ENCODE peak calls at places on chromosomes 5 and 9, in six cellular contexts. F, N, J, P, O and I are unnamed samples.

GRCh38 chr5:135739383-135739961 is 95.0 kb upstream of the SLC25A48 start:
- DNase-seq in F (no peak), N (peak; percentile 65), J (no peak), P (no peak), O (no peak), I (no peak)

GRCh38 chr9:130138791-130139190 is 33.4 kb upstream of the NCS1 start:
- DNase-seq in F (no peak), N (no peak), J (no peak), P (peak; percentile 74), O (peak; percentile 97), I (no peak)

GRCh38 chr5:176754376-176754942 is 55.9 kb upstream of the UNC5A start:
- DNase-seq in F (no peak), N (no peak), J (no peak), P (no peak), O (no peak), I (no peak)

GRCh38 chr9:104961238-104961637 is 33.3 kb upstream of the ABCA1 start:
- DNase-seq in F (peak; percentile 36), N (no peak), J (no peak), P (peak; percentile 49), O (no peak), I (peak; percentile 96)

GRCh38 chr5:7214906-7215416 is 181.0 kb upstream of the ADCY2 start:
- DNase-seq in F (no peak), N (no peak), J (no peak), P (no peak), O (no peak), I (no peak)

GRCh38 chr5:139062910-139063663 is 135.1 kb downstream of the SIL1 start:
- DNase-seq in F (no peak), N (no peak), J (no peak), P (no peak), O (no peak), I (no peak)

GRCh38 chr5:137995077-137995746 is 37.7 kb downstream of the FAM13B start:
- DNase-seq in F (no peak), N (no peak), J (no peak), P (peak; percentile 74), O (no peak), I (no peak)

GRCh38 chr9:130860458-130861316 is 25.6 kb downstream of the ABL1 start:
- DNase-seq in F (peak; percentile 89), N (peak; percentile 91), J (peak; percentile 65), P (peak; percentile 70), O (peak; percentile 97), I (peak; percentile 58)

GRCh38 chr5:71924980-71925379 is 182.3 kb upstream of the MAP1B start:
- DNase-seq in F (no peak), N (no peak), J (no peak), P (peak; percentile 74), O (no peak), I (no peak)

GRCh38 chr5:91146221-91146620 is 236.9 kb downstream of the ARRDC3 start:
- DNase-seq in F (peak; percentile 40), N (no peak), J (no peak), P (no peak), O (no peak), I (no peak)

GRCh38 chr5:61827445-61827975 is 478.5 kb upstream of the KIF2A start:
- DNase-seq in F (no peak), N (no peak), J (no peak), P (no peak), O (no peak), I (no peak)

GRCh38 chr5:38710616-38711015 is 135.2 kb upstream of the OSMR start:
- DNase-seq in F (no peak), N (no peak), J (no peak), P (no peak), O (no peak), I (no peak)

GRCh38 chr5:165134146-165134545 is 1628.7 kb downstream of the MAT2B start:
- DNase-seq in F (no peak), N (no peak), J (no peak), P (no peak), O (no peak), I (no peak)

GRCh38 chr5:88824892-88825781 is 57.8 kb downstream of the MEF2C start:
- DNase-seq in F (no peak), N (no peak), J (no peak), P (peak; percentile 92), O (no peak), I (no peak)

GRCh38 chr9:125820100-125820804 is 73.1 kb downstream of the PBX3 start:
- DNase-seq in F (no peak), N (no peak), J (no peak), P (no peak), O (no peak), I (peak; percentile 10)
- TF ChIP-seq POLR2AphosphoS5 in F (no peak), N (no peak), J (no peak), P (no peak), O (no peak), I (no peak)

DNA sequence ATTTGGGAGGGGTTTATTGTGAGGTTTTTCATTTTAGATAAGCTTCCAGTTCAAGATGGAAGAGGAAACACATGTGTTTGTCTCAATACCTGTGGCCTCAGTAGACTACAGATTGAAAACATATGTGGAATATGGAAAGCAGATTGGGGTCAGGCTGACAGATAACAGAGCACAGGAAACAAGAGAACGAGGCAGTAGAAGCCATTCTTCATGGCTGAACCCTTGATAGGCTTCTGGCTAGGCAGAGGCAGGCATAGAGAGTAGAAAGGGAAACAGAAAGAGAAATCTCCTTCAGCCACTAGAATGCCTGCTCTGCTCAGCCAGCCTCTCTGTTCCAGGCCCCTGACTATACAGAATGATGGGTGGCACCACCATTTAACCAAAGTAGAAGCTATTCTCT is 152.5 kb downstream of the MUSK start:
- DNase-seq in F (no peak), N (no peak), J (no peak), P (no peak), O (no peak), I (no peak)
- H3K27me3 ChIP-seq in F (no peaks in the 10 kb centered on the region), N (no peaks in the 10 kb centered on the region), J (no peaks in the 10 kb centered on the region), P (no peaks in the 10 kb centered on the region), O (no peaks in the 10 kb centered on the region), I (no peaks in the 10 kb centered on the region)

DNA sequence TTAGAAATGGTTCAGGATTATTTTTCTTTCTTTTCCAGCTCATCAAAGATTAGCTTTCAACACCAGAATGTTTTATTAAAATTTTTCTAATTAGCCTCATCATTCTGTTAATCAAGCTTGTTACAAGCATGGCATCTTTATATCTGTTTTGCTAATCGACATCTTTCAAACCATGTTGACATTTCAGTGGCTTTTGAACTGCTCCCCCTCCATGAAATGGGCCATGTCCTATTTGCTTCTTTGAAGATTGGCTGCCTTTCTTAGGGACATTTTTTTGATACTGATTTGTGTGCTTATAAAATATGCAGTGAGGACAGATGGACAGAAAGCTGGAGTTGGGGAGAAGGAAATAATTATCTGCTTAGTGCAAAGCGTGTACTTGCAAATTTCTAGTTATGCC is 27.4 kb downstream of the BTF3 start:
- DNase-seq in F (no peak), N (no peak), J (no peak), P (no peak), O (no peak), I (no peak)
- H3K27ac ChIP-seq in F (no peak overlapping the region), N (no peak overlapping the region), J (peak overlapping the region; percentile 74), P (no peak overlapping the region), O (no peak overlapping the region), I (no peak overlapping the region)

GRCh38 chr9:35657327-35658143 is at the start of gene RMRP:
- DNase-seq in F (peak; percentile 97), N (peak; percentile 99), J (peak; percentile 97), P (peak; percentile 99), O (peak; percentile 100), I (peak; percentile 99)
- TF ChIP-seq POLR2AphosphoS5 in F (peak; percentile 93), N (peak; percentile 97), J (peak; percentile 96), P (peak; percentile 63), O (peak; percentile 91), I (no peak)

GRCh38 chr5:518721-519120 is 5.5 kb downstream of the SLC9A3 start:
- DNase-seq in F (no peak), N (no peak), J (no peak), P (no peak), O (no peak), I (no peak)
- H3K27me3 ChIP-seq in F (no peaks in the 10 kb centered on the region), N (peaks cover 77% of the 10 kb centered on the region), J (peaks cover 97% of the 10 kb centered on the region), P (peaks cover 17% of the 10 kb centered on the region), O (peaks cover 2% of the 10 kb centered on the region), I (peaks cover 25% of the 10 kb centered on the region)

GRCh38 chr5:1783214-1783551 is 16.5 kb downstream of the MRPL36 start:
- DNase-seq in F (no peak), N (peak; percentile 29), J (no peak), P (no peak), O (peak; percentile 40), I (no peak)
- H3K27ac ChIP-seq in F (no peak overlapping the region), N (no peak overlapping the region), J (no peak overlapping the region), P (no peak overlapping the region), O (no peak overlapping the region), I (no peak overlapping the region)

DNA sequence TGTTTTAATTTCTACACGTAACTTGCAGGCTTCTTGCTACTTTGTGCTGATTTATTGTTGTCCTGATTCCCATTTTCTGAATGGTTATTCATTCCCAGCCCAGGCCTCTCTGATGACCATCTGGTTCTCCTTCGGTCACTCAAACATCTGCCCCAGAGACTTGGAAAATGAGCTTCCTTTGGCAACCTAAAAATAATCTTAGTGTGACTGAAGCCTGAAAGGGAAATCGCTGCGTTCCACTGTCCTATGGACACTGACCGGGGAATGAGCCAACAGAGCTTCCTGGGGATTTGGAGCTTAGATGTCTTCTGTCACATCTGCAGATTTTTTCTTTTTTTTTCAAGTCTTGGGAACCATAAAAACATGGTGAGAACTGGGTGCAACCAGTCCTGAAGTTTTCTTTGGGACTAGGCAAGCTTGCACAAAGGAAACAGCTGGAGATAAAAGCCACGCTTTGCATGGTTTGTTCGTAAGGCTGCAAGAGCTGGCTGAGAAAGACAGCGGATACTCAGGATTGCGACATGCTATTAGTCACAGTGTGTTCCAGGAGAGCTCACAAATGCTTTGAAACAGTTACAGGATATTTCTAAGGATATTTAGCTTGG is 146.3 kb downstream of the GOLPH3 start:
- DNase-seq in F (peak; percentile 78), N (no peak), J (no peak), P (peak; percentile 35), O (peak; percentile 88), I (peak; percentile 68)
- TF ChIP-seq POLR2AphosphoS5 in F (peak; percentile 75), N (peak; percentile 87), J (peak; percentile 66), P (no peak), O (peak; percentile 71), I (no peak)

GRCh38 chr9:17906841-17907779 is 328.2 kb downstream of the SH3GL2 start:
- DNase-seq in F (no peak), N (no peak), J (peak; percentile 39), P (no peak), O (no peak), I (peak; percentile 68)
- H3K27me3 ChIP-seq in F (no peaks in the 10 kb centered on the region), N (peaks cover 52% of the 10 kb centered on the region), J (peaks cover 42% of the 10 kb centered on the region), P (peaks cover 34% of the 10 kb centered on the region), O (no peaks in the 10 kb centered on the region), I (peaks cover 63% of the 10 kb centered on the region)

DNA sequence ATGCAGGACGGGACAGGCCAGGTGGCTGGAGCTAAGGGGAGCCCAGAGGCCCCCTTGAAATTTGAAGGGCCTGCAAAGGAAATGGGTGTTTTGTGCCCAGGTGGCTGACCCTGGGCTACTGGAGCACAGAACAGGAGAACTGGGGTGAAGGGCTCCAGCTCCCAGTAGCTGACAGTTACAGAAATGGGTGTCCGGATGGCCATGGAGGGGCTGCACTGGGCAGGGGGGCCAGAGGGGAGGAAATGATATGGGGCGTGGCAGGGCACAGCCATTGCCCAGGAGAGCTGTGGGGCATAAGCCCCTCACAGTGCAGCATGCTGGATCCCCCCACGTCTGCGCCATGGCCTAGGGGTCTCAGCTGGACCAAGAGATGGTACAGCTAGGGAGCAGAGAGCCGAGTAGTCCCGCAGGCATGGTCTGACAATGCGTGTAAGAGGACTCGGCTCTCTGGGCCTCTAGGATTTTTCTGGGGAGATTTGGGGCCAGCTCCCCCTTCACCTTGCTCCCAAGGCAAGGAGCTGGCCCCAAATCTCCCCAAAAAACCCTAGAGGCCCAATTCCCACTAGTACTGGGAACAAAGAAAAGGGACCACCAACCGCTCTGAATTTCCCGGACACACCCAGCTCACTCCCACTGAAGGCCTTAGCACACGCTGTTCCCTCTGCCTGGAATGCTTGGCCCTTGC is 7.9 kb upstream of the CARD19 start:
- DNase-seq in F (no peak), N (peak; percentile 48), J (no peak), P (no peak), O (peak; percentile 17), I (no peak)
- H3K27ac ChIP-seq in F (no peak overlapping the region), N (no peak overlapping the region), J (no peak overlapping the region), P (no peak overlapping the region), O (no peak overlapping the region), I (no peak overlapping the region)